ENCODE peak calls at places on chromosomes 11 and 22, in seven cellular contexts. D is GM12878, Z is K562, C is H1, P is HepG2, Y is SK-N-SH, T is HCT116. U is an unnamed sample.

GRCh38 chr11:74754507-74755255 is 6.0 kb downstream of the RNF169 start:
- DNase-seq in D (peak), Z (no peak), C (no peak), P (no peak), Y (no peak), T (no peak), U (no peak)

GRCh38 chr22:50206599-50206998 is 5.8 kb downstream of the SELENOO start:
- DNase-seq in D (no peak), Z (peak), C (peak), P (peak), Y (peak), T (no peak), U (peak)

GRCh38 chr11:104705475-104706195 is 192.6 kb downstream of the CASP12 start:
- DNase-seq in D (peak), Z (no peak), C (no peak), P (no peak), Y (no peak), T (no peak), U (no peak)

GRCh38 chr11:27076121-27076589 is 35.5 kb downstream of the BBOX1 start:
- DNase-seq in D (no peak), Z (no peak), C (no peak), P (no peak), Y (no peak), T (no peak), U (no peak)

GRCh38 chr22:35330258-35330861 is 30.7 kb downstream of the TOM1 start:
- DNase-seq in D (no peak), Z (no peak), C (no peak), P (no peak), Y (no peak), T (no peak), U (no peak)

GRCh38 chr11:115672412-115672811 is 168.2 kb upstream of the CADM1 start:
- DNase-seq in D (no peak), Z (no peak), C (no peak), P (no peak), Y (no peak), T (no peak), U (no peak)

GRCh38 chr11:5818245-5818865 is 9.6 kb downstream of the OR52N2 start:
- DNase-seq in D (no peak), Z (no peak), C (no peak), P (no peak), Y (no peak), T (no peak), U (no peak)

GRCh38 chr11:128473631-128474030 is 113.7 kb downstream of the ETS1 start:
- DNase-seq in D (peak), Z (no peak), C (no peak), P (no peak), Y (no peak), T (no peak), U (no peak)

GRCh38 chr11:12802418-12803085 is 128.3 kb downstream of the TEAD1 start:
- DNase-seq in D (no peak), Z (peak), C (no peak), P (peak), Y (no peak), T (peak), U (no peak)

GRCh38 chr11:99325807-99326206 is 305.1 kb downstream of the CNTN5 start:
- DNase-seq in D (no peak), Z (no peak), C (no peak), P (peak), Y (no peak), T (no peak), U (no peak)

GRCh38 chr22:48332438-48333322 is 1495.0 kb downstream of the BRD1 start:
- DNase-seq in D (no peak), Z (no peak), C (no peak), P (no peak), Y (no peak), T (no peak), U (no peak)

GRCh38 chr11:65849366-65849765 is 8.6 kb downstream of the CFL1 start:
- DNase-seq in D (no peak), Z (no peak), C (no peak), P (no peak), Y (peak), T (no peak), U (no peak)

GRCh38 chr22:49551446-49551845 is 276.2 kb downstream of the BRD1 start:
- DNase-seq in D (no peak), Z (no peak), C (no peak), P (no peak), Y (no peak), T (no peak), U (no peak)

GRCh38 chr11:76770642-76771445 is 12.3 kb upstream of the TSKU start:
- DNase-seq in D (no peak), Z (no peak), C (no peak), P (peak), Y (no peak), T (no peak), U (peak)

GRCh38 chr11:68312117-68312779 is at the start of gene LRP5:
- DNase-seq in D (no peak), Z (peak), C (no peak), P (no peak), Y (peak), T (no peak), U (no peak)

GRCh38 chr22:37213941-37214340 is 1.7 kb upstream of the SSTR3 start:
- DNase-seq in D (no peak), Z (no peak), C (no peak), P (no peak), Y (no peak), T (no peak), U (no peak)

GRCh38 chr11:20068691-20069090 is 91.6 kb downstream of the DBX1 start:
- DNase-seq in D (no peak), Z (no peak), C (no peak), P (no peak), Y (no peak), T (no peak), U (no peak)

GRCh38 chr22:41976070-41976901 is 7.0 kb downstream of the SEPTIN3 start:
- DNase-seq in D (no peak), Z (no peak), C (peak), P (no peak), Y (peak), T (no peak), U (no peak)

GRCh38 chr11:46298699-46299424 is 21.4 kb downstream of the CREB3L1 start:
- DNase-seq in D (no peak), Z (no peak), C (no peak), P (no peak), Y (no peak), T (no peak), U (no peak)

GRCh38 chr11:65642014-65642671 is 4.2 kb downstream of the SIPA1 start:
- DNase-seq in D (no peak), Z (peak), C (peak), P (no peak), Y (no peak), T (no peak), U (no peak)

GRCh38 chr22:40486962-40487602 is 116.7 kb downstream of the SGSM3 start:
- DNase-seq in D (no peak), Z (no peak), C (no peak), P (no peak), Y (no peak), T (no peak), U (no peak)

GRCh38 chr11:44564653-44565007 is 833 bp upstream of the CD82 start:
- DNase-seq in D (no peak), Z (peak), C (no peak), P (no peak), Y (no peak), T (no peak), U (no peak)

GRCh38 chr11:113470233-113470632 is 5.0 kb downstream of the DRD2 start:
- DNase-seq in D (no peak), Z (no peak), C (no peak), P (no peak), Y (peak), T (no peak), U (no peak)

GRCh38 chr22:44531487-44531886 is 33.5 kb upstream of the RTL6 start:
- DNase-seq in D (no peak), Z (no peak), C (no peak), P (no peak), Y (peak), T (no peak), U (no peak)

GRCh38 chr22:46580940-46581579 is 39.1 kb upstream of the GRAMD4 start:
- DNase-seq in D (no peak), Z (no peak), C (no peak), P (no peak), Y (no peak), T (no peak), U (no peak)

GRCh38 chr11:11169715-11170351 is 183.2 kb downstream of the CSNK2A3 start:
- DNase-seq in D (peak), Z (no peak), C (no peak), P (no peak), Y (no peak), T (no peak), U (no peak)

GRCh38 chr11:57662893-57663292 is 5.0 kb upstream of the ZDHHC5 start:
- DNase-seq in D (no peak), Z (peak), C (no peak), P (no peak), Y (no peak), T (no peak), U (no peak)

GRCh38 chr11:57667065-57667714 is 724 bp upstream of the ZDHHC5 start:
- DNase-seq in D (no peak), Z (peak), C (peak), P (peak), Y (peak), T (peak), U (peak)

GRCh38 chr11:57668467-57668890 is 565 bp downstream of the ZDHHC5 start:
- DNase-seq in D (no peak), Z (peak), C (no peak), P (no peak), Y (no peak), T (no peak), U (no peak)

GRCh38 chr11:57663975-57664374 is 3.9 kb upstream of the ZDHHC5 start:
- DNase-seq in D (no peak), Z (no peak), C (no peak), P (no peak), Y (no peak), T (no peak), U (no peak)

DNA sequence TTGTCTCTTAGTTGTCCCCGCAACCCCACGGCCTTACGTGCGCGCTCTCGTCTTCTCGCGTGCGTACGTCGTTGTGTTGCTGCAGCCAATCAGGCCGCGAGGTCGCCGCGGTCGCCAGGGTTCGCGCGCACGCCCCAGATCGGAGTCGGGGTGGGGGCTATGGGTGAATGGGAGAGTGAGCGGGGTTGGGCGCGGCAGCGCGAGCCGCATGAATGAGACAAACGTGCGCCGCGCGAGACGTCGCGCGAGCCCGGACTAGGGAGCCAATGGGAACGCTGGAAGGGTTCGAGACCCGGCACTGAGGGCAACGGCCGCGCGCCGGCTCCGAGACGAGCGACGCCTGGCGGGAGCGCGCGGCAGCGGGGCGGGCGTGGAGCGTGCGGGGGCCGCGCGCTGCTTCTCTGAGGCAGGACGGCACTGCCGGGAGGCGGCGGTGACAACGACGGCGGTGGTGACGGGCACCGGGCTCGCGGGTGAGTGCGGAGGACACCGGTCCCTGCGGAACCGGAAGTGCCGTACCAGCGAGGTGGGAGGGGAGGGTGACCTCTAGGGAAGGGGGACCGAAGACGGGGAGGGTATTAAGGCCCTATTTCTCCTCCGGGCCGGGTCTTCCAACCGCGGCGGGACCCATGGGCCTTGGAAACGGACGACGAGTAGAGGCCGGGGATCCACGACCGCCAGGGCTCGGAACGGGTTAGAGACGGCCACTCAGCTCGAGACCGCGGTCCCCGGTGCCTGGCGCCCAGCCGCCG is at the start of gene ZDHHC5:
- DNase-seq in D (peak), Z (peak), C (peak), P (peak), Y (peak), T (peak), U (peak)
- TF ChIP-seq YY1 in D (peak), Z (peak), C (no peak), P (peak), Y (no peak), T (peak), U (no peak)

GRCh38 chr11:37182036-37182435 is 584.0 kb upstream of the RAG2 start:
- DNase-seq in D (no peak), Z (no peak), C (no peak), P (no peak), Y (no peak), T (no peak), U (no peak)
- TF ChIP-seq YY1 in D (no peak), Z (no peak), C (no peak), P (no peak), Y (no peak), T (no peak), U (no peak)

DNA sequence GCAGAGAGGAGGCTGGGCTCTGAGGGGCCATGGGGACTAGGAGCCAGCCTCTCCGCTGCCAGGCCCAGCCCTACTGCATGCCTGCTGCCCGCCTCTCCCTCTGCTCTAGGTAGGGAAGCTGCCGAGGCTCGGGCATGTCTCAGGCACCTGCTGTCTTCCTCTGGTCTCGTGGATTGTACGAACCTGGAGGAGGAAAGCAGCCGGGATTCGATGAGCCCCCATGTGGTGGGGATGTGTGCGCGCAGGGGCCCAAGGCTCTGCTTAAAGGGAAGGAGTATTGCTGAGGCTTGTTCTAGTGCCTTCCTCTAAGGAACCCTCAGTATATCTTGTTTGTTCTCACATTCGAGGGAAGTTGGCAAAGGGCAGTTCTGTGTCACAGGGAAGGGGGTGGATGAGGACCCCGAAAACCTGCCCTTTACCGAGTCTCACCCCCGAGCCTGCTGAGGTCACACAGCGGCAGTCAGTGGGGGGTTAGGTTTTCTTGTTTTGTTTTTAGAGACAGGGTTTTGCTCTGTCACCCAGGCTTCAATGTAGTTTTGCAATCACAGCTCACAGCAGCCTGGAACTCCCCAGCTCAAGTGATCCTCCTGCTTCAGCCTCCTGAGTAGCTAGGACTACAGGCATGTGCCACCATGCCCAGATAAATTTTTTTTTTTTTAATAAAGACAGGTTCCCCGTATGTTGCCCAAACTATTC is 21.3 kb downstream of the DAGLA start:
- DNase-seq in D (no peak), Z (peak), C (peak), P (peak), Y (peak), T (peak), U (no peak)
- TF ChIP-seq YY1 in D (no peak), Z (no peak), C (no peak), P (no peak), Y (no peak), T (no peak), U (no peak)

GRCh38 chr11:2302280-2302843 is 549 bp downstream of the TSPAN32 start:
- DNase-seq in D (no peak), Z (peak), C (no peak), P (no peak), Y (peak), T (no peak), U (no peak)
- TF ChIP-seq YY1 in D (no peak), Z (no peak), C (no peak), P (no peak), Y (no peak), T (no peak), U (no peak)

DNA sequence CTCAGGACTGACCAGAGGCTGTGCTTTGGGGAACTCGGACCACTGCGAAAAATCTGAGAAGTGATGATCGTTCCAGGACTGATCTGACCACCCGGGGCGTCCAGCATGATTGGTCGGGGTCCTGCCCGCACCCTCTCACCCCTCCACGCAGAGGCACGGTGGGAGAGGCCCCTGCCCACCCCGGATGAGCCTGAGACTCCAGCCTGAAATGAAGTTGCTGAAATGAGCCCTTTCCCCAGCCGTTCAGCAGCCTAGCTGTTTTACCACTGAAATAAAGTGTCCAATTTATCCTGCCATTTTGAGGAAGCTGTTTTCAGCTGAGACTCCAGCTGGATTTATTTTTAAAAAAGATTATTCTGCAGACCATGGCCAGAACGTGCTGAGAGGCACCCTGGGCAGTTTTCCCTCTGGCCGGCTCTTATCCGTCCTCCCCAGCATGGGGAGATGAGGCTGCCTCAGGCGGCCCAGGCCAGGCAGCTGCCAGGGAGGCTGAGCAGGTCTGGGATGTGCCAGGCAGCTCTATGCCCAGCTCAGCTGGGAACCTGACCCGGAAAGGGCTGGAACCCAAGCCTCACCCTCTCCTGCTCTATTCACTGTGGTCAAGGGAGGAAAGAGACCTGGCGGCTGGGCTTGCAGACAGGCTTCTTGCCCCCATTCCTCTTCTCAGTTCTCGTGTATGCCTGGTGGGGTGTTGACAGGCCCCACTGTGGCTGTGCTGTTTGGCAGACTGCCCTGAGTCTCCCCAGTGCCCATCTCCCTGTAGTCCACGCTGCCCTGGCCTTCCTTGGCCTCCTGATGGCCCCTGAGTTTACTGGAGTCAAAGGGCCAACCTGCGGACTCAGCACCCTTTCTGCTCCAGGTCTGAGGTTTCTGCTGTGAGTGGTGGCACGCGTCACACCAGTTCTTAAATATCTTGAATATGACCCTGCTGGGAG is 161.0 kb upstream of the B3GAT1 start:
- DNase-seq in D (no peak), Z (no peak), C (peak), P (no peak), Y (peak), T (no peak), U (no peak)
- TF ChIP-seq YY1 in D (no peak), Z (no peak), C (no peak), P (no peak), Y (no peak), T (no peak), U (no peak)

GRCh38 chr11:130606781-130607511 is 158.5 kb downstream of the ADAMTS15 start:
- DNase-seq in D (no peak), Z (no peak), C (no peak), P (no peak), Y (peak), T (no peak), U (no peak)
- TF ChIP-seq YY1 in D (no peak), Z (no peak), C (no peak), P (no peak), Y (no peak), T (no peak), U (no peak)

GRCh38 chr11:111417011-111417765 is 38.1 kb upstream of the POU2AF1 start:
- DNase-seq in D (peak), Z (no peak), C (no peak), P (peak), Y (no peak), T (no peak), U (no peak)

GRCh38 chr11:111419181-111419580 is 40.1 kb upstream of the POU2AF1 start:
- DNase-seq in D (no peak), Z (no peak), C (no peak), P (no peak), Y (no peak), T (no peak), U (no peak)

GRCh38 chr11:111416231-111416960 is 37.3 kb upstream of the POU2AF1 start:
- DNase-seq in D (no peak), Z (no peak), C (no peak), P (no peak), Y (no peak), T (no peak), U (no peak)

GRCh38 chr11:111418436-111418787 is 39.3 kb upstream of the POU2AF1 start:
- DNase-seq in D (no peak), Z (no peak), C (no peak), P (no peak), Y (no peak), T (no peak), U (no peak)

DNA sequence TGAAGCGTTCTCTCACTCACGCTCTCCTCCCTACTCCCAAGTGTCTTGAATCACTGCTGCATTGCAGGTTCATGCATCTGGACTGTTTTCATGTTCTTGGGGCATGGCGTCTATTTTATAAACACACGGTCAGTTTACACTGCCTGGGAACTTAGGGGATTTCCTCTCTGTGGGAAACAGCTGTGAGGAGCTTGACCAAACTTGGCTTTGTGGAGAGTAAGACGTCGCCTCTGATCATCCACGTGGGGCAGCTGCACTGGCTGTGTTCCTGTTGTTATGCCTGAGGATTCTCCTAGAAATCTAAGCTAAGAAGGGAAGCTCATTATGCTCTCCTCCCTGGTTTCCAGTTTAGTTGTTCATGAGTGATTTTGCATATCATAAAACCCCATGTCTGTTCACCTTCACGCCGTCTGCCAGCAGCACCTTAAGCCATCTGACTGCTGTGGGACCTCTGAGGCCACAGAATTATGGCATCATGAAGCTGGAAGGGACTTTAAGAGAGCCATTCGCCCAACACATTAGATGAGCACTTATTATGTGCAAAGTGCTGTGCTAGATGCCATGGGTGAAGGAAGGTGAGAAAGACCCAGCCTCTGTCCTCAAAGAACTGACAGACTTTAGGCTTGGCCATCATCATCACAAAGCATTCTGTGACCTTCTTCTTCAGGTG is 38.8 kb upstream of the POU2AF1 start:
- DNase-seq in D (peak), Z (no peak), C (no peak), P (no peak), Y (no peak), T (no peak), U (no peak)
- TF ChIP-seq YY1 in D (peak), Z (no peak), C (no peak), P (no peak), Y (no peak), T (no peak), U (no peak)